ENCODE peak calls at places on chromosomes 7 and 10, in four cellular contexts. K is CD4-positive, alpha-beta T cell; F is mesenchymal stem cell; T is substantia nigra. R is an unnamed sample.

GRCh38 chr10:71243756-71244637 is 31.6 kb downstream of the UNC5B start:
- DNase-seq in K (no peak), F (peak; percentile 78), T (no peak), R (no peak)

GRCh38 chr7:149741629-149742028 is 31.8 kb downstream of the ZNF467 start:
- DNase-seq in K (no peak), F (no peak), T (no peak), R (no peak)

GRCh38 chr7:105015631-105015965 is 1.6 kb downstream of the KMT2E start:
- DNase-seq in K (no peak), F (peak; percentile 60), T (no peak), R (peak; percentile 48)

GRCh38 chr7:152202056-152202455 is 176.6 kb downstream of the GALNT11 start:
- DNase-seq in K (no peak), F (peak; percentile 29), T (no peak), R (no peak)

GRCh38 chr7:3446786-3447185 is 145.7 kb downstream of the SDK1 start:
- DNase-seq in K (no peak), F (peak; percentile 28), T (no peak), R (no peak)

GRCh38 chr7:150511039-150511438 is 3.6 kb upstream of the GIMAP7 start:
- DNase-seq in K (no peak), F (no peak), T (no peak), R (no peak)

GRCh38 chr7:106284516-106285050 is at the start of gene NAMPT:
- DNase-seq in K (peak; percentile 27), F (no peak), T (no peak), R (no peak)

GRCh38 chr7:22193361-22194016 is 163.5 kb downstream of the RAPGEF5 start:
- DNase-seq in K (no peak), F (peak; percentile 50), T (peak; percentile 48), R (no peak)

GRCh38 chr10:1255166-1255565 is 199.0 kb downstream of the WDR37 start:
- DNase-seq in K (no peak), F (no peak), T (no peak), R (peak; percentile 9)

GRCh38 chr7:121755286-121755685 is 117.7 kb upstream of the PTPRZ1 start:
- DNase-seq in K (no peak), F (no peak), T (no peak), R (no peak)

GRCh38 chr7:22826593-22826992 is 3.9 kb upstream of the TOMM7 start:
- DNase-seq in K (no peak), F (no peak), T (no peak), R (no peak)

GRCh38 chr10:123144697-123145541 is 3.0 kb upstream of the HMX2 start:
- DNase-seq in K (no peak), F (no peak), T (no peak), R (no peak)

GRCh38 chr7:153401795-153402720 is 642.5 kb downstream of the ACTR3B start:
- DNase-seq in K (no peak), F (no peak), T (no peak), R (no peak)

GRCh38 chr7:43700646-43701501 is 28.4 kb downstream of the COA1 start:
- DNase-seq in K (no peak), F (no peak), T (no peak), R (no peak)

GRCh38 chr7:68862736-68863135 is 735.5 kb upstream of the AUTS2 start:
- DNase-seq in K (no peak), F (no peak), T (no peak), R (no peak)

GRCh38 chr10:58371473-58371872 is 13.7 kb upstream of the TFAM start:
- DNase-seq in K (no peak), F (no peak), T (no peak), R (no peak)

GRCh38 chr10:86083206-86083605 is 283.4 kb downstream of the GRID1 start:
- DNase-seq in K (no peak), F (no peak), T (no peak), R (no peak)

GRCh38 chr10:48789861-48790739 is 105.4 kb downstream of the WDFY4 start:
- DNase-seq in K (no peak), F (no peak), T (no peak), R (no peak)

GRCh38 chr7:50650057-50650664 is 85.0 kb upstream of the DDC start:
- DNase-seq in K (no peak), F (no peak), T (no peak), R (no peak)

GRCh38 chr10:119533473-119533872 is 9.0 kb downstream of the RGS10 start:
- DNase-seq in K (no peak), F (peak; percentile 35), T (no peak), R (no peak)

GRCh38 chr10:30437039-30437781 is 3.2 kb downstream of the MAP3K8 start:
- DNase-seq in K (no peak), F (peak; percentile 77), T (no peak), R (peak; percentile 69)

GRCh38 chr10:88095778-88096452 is 232.5 kb downstream of the PTEN start:
- DNase-seq in K (no peak), F (no peak), T (no peak), R (no peak)

GRCh38 chr7:39624935-39625694 is 1.7 kb downstream of the RALA start:
- DNase-seq in K (no peak), F (peak; percentile 65), T (no peak), R (no peak)

GRCh38 chr7:90916319-90916718 is 320.2 kb downstream of the CDK14 start:
- DNase-seq in K (no peak), F (no peak), T (no peak), R (no peak)

GRCh38 chr7:11217848-11218565 is 244.3 kb downstream of the PHF14 start:
- DNase-seq in K (no peak), F (no peak), T (no peak), R (no peak)

GRCh38 chr7:117137868-117138267 is 184.6 kb downstream of the ST7 start:
- DNase-seq in K (no peak), F (no peak), T (no peak), R (no peak)

GRCh38 chr7:68429376-68430117 is 1168.7 kb upstream of the AUTS2 start:
- DNase-seq in K (no peak), F (no peak), T (no peak), R (no peak)

DNA sequence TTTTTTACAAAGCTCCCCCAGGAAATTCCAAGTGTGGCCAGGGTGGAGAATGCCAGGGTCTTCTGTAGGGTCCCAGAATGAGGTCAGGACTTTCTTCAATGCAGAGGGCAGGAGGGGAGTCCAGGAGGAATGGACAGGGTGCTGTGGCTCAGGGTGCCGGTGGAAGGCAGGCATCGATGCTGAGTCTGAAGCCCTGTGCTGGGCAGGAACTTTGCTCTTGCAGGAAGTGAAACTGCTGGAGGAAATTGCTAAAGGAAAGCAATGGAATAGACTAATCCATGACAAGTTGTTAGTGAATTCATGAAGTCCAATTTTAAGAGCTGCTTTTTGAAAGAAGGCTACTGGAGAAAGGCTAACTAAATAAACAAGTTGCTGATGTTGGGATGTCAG is 14.8 kb downstream of the PTPRE start:
- DNase-seq in K (no peak), F (peak; percentile 50), T (no peak), R (no peak)
- H3K27ac ChIP-seq in K (no peak overlapping the region), F (no peak overlapping the region), T (peak overlapping the region; percentile 76), R (peak overlapping the region; percentile 88)

GRCh38 chr10:73871915-73872710 is 2.2 kb downstream of the CAMK2G start:
- DNase-seq in K (no peak), F (peak; percentile 57), T (no peak), R (peak; percentile 27)
- H3K27ac ChIP-seq in K (peak overlapping the region; percentile 25), F (no peak overlapping the region), T (no peak overlapping the region), R (no peak overlapping the region)

GRCh38 chr10:114751856-114752255 is 69.7 kb upstream of the FHIP2A start:
- DNase-seq in K (no peak), F (no peak), T (no peak), R (no peak)

GRCh38 chr10:114753126-114753525 is 68.5 kb upstream of the FHIP2A start:
- DNase-seq in K (no peak), F (peak; percentile 7), T (no peak), R (no peak)

GRCh38 chr10:114755537-114755936 is 66.0 kb upstream of the FHIP2A start:
- DNase-seq in K (no peak), F (no peak), T (no peak), R (no peak)

GRCh38 chr10:114758331-114758730 is 63.2 kb upstream of the FHIP2A start:
- DNase-seq in K (no peak), F (no peak), T (no peak), R (no peak)

GRCh38 chr10:114754445-114755320 is 66.9 kb upstream of the FHIP2A start:
- DNase-seq in K (no peak), F (peak; percentile 18), T (no peak), R (no peak)
- H3K27ac ChIP-seq in K (no peak overlapping the region), F (no peak overlapping the region), T (no peak overlapping the region), R (no peak overlapping the region)

DNA sequence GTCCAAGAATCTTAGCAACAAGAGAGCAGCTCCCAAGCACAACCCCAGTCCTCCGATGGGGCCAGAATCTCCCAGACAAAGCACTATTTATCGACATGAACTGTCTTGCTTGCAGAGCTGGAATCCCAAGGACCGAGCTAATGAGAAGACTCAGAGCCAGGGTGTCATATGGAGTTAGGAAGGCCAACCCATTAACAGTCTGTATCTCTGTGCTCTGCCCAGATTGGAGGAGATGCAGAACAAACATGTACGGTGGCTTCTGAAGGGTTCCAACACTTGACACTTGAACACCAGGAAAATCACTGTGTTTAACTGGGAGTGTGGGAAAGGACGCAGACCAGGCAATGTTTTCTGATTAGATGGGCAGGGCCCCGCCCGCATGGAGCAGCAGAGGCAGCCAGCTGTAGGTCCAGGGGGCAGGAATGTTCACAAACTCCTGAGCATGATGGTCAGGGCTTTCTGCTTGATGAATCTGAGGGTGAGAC is 35.4 kb downstream of the PPP1R3C start:
- DNase-seq in K (no peak), F (peak; percentile 66), T (no peak), R (peak; percentile 11)
- H3K27ac ChIP-seq in K (no peak overlapping the region), F (peak overlapping the region; percentile 93), T (no peak overlapping the region), R (peak overlapping the region; percentile 53)

DNA sequence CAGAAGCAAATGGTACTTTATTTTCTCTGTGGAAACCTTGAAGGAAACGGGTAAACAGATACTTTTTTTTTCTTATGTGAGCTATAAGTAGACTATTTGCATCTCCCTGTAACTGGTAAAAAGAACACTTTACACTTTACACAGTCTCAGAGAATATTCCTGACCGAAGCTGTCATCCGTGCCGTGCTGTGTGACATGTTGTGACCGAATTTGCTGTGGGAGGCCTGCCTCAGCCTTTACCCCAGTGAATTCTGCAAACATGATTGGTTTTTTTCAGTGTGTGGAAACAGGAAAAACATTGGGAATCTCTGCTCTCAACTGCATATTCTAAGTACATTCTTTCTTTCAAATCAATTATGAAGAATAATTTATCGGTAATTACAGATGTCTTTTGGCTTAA is 291.2 kb downstream of the CAMK1D start:
- DNase-seq in K (no peak), F (no peak), T (no peak), R (no peak)
- H3K27ac ChIP-seq in K (no peak overlapping the region), F (no peak overlapping the region), T (no peak overlapping the region), R (no peak overlapping the region)

GRCh38 chr7:131038153-131038552 is 289.5 kb upstream of the MKLN1 start:
- DNase-seq in K (no peak), F (no peak), T (no peak), R (no peak)

GRCh38 chr7:131040467-131040932 is 287.2 kb upstream of the MKLN1 start:
- DNase-seq in K (peak; percentile 31), F (peak; percentile 76), T (peak; percentile 20), R (peak; percentile 75)

GRCh38 chr7:131039836-131040235 is 287.8 kb upstream of the MKLN1 start:
- DNase-seq in K (no peak), F (no peak), T (no peak), R (no peak)

GRCh38 chr7:131042269-131043160 is 285.2 kb upstream of the MKLN1 start:
- DNase-seq in K (no peak), F (no peak), T (no peak), R (no peak)

DNA sequence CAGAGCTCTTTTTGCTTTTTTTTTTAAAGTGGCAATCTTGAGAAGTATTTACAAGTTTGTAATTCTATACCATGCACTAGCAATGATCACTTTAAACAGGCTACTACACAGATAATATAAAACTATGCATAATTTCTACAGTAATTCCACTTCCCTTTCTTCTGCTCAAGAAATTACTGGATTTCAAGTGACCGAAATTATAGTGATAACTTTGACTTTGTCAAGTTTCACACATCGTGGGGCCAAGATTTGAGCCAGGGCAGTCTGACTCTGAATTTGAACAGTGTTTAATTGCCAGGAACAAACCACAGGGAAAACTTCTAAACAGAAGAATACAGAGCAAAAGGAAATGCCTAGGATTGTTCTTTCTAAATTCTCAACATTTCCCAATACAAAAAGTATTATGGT is 288.3 kb upstream of the MKLN1 start:
- DNase-seq in K (no peak), F (no peak), T (no peak), R (no peak)
- H3K27ac ChIP-seq in K (no peak overlapping the region), F (no peak overlapping the region), T (peak overlapping the region; percentile 35), R (no peak overlapping the region)

R was measured in brain microvascular endothelial cell.